ENCODE peak calls at places on chromosomes 7 and 10, in seven cellular contexts. I is HCT116, W is A549, T is GM12878, V is endothelial cell of umbilical vein, F is HepG2, B is H1. Z is an unnamed sample.

GRCh38 chr10:77641788-77642397 is 4.3 kb upstream of the KCNMA1 start:
- DNase-seq in W (peak), T (no peak), V (peak), B (peak), F (peak), I (peak), Z (peak)

GRCh38 chr10:132117636-132118190 is 52.0 kb downstream of the JAKMIP3 start:
- DNase-seq in T (no peak), F (no peak), B (no peak), W (no peak), I (no peak), V (no peak), Z (no peak)

GRCh38 chr7:55250313-55250712 is 114.8 kb upstream of the LANCL2 start:
- DNase-seq in W (peak), I (peak), B (peak), T (no peak), V (peak), F (peak), Z (no peak)

GRCh38 chr10:106535304-106535964 is 629.1 kb downstream of the SORCS1 start:
- DNase-seq in I (no peak), T (no peak), B (no peak), V (no peak), W (no peak), F (no peak), Z (no peak)

GRCh38 chr7:95441042-95441823 is 6.4 kb upstream of the PON2 start:
- DNase-seq in B (no peak), W (peak), V (no peak), I (no peak), F (peak), T (no peak), Z (no peak)

GRCh38 chr10:44781131-44781530 is 130.0 kb upstream of the TMEM72 start:
- DNase-seq in T (no peak), F (no peak), W (no peak), B (no peak), V (no peak), I (no peak), Z (no peak)

GRCh38 chr7:3043544-3044395 is at the start of gene CARD11:
- DNase-seq in F (no peak), B (peak), V (peak), T (no peak), W (no peak), I (no peak), Z (no peak)

GRCh38 chr10:61835069-61835908 is 66.2 kb upstream of the ARID5B start:
- DNase-seq in T (peak), W (peak), B (no peak), V (peak), I (peak), F (peak), Z (peak)

GRCh38 chr10:63192826-63193225 is 59.7 kb downstream of the NRBF2 start:
- DNase-seq in V (no peak), B (no peak), W (no peak), T (no peak), I (no peak), F (no peak), Z (no peak)

GRCh38 chr7:151447312-151447711 is 7.4 kb upstream of the CRYGN start:
- DNase-seq in B (no peak), V (no peak), W (no peak), I (no peak), T (no peak), F (no peak), Z (no peak)

GRCh38 chr10:129742742-129743550 is 221.1 kb downstream of the EBF3 start:
- DNase-seq in B (peak), V (no peak), T (no peak), F (no peak), W (no peak), I (no peak), Z (no peak)

GRCh38 chr10:94104316-94105060 is 110.8 kb downstream of the PLCE1 start:
- DNase-seq in B (no peak), V (peak), T (no peak), F (peak), I (no peak), W (no peak), Z (no peak)

GRCh38 chr10:49091450-49092210 is 23.7 kb downstream of the VSTM4 start:
- DNase-seq in I (no peak), F (no peak), W (no peak), V (no peak), B (no peak), T (no peak), Z (no peak)

GRCh38 chr7:30613366-30614325 is 19.0 kb downstream of the GARS1 start:
- DNase-seq in W (no peak), V (peak), T (no peak), B (no peak), F (no peak), I (no peak), Z (no peak)

GRCh38 chr7:111710839-111711380 is 148.6 kb upstream of the IMMP2L start:
- DNase-seq in B (no peak), I (no peak), V (no peak), T (no peak), F (no peak), W (no peak), Z (no peak)

DNA sequence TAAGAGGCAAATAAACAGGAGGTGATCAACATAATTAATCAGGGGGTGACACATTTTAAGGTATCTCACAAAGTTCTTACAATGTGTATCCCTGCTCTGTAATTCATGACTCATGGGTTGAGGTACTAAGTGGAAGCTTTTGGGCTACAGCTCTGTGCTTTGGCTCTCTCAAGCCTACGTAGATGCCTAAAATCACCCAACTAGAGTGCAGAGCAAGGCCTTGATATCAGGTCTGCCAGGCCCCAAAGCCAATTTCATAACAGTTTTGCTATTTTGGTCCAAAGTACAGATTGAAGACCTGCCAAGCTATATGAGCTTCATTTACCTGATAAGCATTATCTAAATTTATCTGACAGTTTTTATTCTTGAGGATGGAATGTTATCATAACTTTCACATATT is 175.3 kb upstream of the BET1 start:
- DNase-seq in V (no peak), F (no peak), B (no peak), I (no peak), T (no peak), W (no peak), Z (no peak)
- H3K4me3 ChIP-seq in V (no peak), F (no peak), B (no peak), I (no peak), T (no peak), W (no peak), Z (no peak)

DNA sequence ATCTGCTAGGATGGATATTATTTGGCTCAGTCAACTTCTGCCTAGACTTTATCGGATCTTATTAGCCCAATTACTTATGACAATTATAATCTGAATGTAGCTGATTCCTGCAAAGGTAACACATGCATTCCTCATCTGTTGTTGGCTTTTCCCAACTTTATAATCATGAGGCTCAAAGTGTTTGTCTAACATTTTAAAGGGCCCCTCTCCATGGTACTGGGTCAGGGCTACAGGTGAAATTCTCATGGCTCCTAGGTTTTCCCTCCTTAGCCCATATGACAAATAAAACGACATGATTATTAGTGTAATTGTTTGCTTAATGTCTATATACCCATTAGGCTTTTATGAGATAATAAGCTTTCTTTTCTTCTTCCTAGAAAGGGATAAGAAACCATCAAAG is 4.2 kb upstream of the LRGUK start:
- DNase-seq in W (no peak), V (no peak), T (no peak), B (no peak), F (no peak), I (no peak), Z (no peak)
- TF ChIP-seq MAX in W (no peak), V (no peak), T (no peak), B (no peak), F (no peak), I (no peak), Z (no peak)

GRCh38 chr10:101031128-101031795 is at the start of the genes PDZD7 and SFXN3:
- DNase-seq in V (peak), B (peak), W (peak), F (peak), T (peak), I (peak), Z (peak)
- TF ChIP-seq POLR2A in V (no peak), B (no peak), W (peak), F (no peak), T (no peak), I (no peak), Z (no peak)

DNA sequence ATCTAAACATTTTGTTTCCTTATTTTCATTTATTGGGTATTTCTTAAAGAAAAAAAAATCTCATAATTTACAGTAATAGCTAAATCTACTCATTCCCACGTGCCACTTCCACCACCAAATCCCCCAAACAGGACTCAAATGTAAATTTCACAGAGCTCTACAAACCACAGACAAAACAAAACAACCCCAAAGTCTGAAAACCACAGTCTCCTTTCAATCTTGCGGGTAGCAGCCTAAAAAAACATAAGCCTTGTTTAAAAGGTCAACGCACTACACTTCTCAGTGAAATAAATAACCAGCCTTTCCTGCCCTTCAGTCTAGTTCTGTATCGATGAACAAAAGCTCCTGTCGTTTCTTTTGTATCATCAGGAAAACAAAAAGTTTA is 121.8 kb upstream of the AFAP1L2 start:
- DNase-seq in B (no peak), F (no peak), T (peak), I (no peak), V (no peak), W (no peak), Z (no peak)
- H3K4me3 ChIP-seq in B (peak), F (peak), T (peak), I (peak), V (peak), W (peak), Z (peak)

DNA sequence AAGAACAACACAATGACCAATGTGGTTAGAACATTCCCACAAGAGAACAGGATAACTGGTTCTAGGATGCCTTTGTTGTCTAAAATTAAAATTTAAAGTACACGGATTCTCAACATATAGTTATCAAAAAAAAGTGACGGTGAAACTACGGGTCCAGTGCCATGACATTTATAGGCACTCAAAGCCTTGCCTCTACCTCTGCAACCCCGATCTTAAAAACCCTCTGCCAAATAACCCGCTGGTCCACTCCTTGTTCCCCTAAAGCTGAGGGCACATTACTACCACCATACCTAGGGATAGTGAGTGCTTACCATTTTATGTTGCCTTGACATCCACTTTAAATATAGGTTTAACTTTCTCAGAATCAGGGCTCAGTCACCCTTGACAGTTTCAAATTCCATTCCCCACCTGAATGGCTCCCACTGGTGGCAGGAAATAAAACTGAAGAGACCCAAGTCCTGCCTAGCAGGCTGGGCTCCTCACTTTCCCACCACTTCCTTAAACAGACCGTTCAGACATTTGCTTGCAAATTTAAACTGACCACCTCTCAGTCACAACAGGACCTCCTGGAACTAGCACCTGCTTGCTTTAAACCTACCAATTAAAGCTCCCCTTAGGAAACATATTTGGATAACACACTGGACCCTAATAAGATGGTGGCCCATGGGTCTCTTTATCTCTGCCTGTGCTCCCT is 169.9 kb upstream of the ASAH2 start:
- DNase-seq in V (peak), F (peak), T (peak), W (peak), I (no peak), B (peak), Z (peak)
- TF ChIP-seq MAX in V (no peak), F (no peak), T (no peak), W (no peak), I (no peak), B (no peak), Z (no peak)

DNA sequence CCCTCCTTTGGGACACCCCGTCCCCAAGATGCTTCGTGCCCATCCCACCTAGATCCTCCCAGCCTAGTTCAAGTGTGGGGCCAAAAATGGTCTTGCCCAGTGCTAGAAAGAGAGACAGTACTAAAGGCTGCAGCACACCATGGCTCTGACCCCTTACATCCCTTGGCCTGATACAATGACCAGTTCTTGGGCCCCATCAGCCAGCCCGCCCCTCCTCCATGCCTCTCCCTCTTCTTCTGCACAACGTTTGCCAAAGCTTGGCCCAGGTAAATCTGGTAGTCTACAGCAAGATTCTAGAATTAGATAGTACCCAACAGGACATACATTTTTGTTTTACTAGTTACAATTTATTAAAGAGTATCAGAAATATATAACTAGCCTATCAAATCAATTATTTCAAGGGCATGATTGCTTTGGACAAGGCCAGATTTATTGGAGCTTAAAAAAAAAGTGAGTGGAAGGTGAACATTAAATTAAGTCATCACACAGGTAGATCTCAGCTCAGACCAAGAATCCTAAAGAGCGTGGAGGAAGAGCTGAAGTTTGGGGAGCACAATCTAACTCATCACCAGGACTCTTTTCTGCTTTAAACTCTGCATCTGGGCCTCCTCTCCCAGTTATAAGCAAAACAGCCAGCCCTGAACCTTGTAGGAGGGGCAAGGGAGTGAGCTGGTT is 69.8 kb downstream of the ZMIZ1 start:
- DNase-seq in T (no peak), W (no peak), I (no peak), V (no peak), F (no peak), B (no peak), Z (no peak)
- TF ChIP-seq POLR2A in T (no peak), W (no peak), I (no peak), V (no peak), F (no peak), B (no peak), Z (no peak)

GRCh38 chr10:103278862-103279298 is 1.9 kb downstream of the INA start:
- DNase-seq in I (no peak), V (peak), T (no peak), B (peak), W (no peak), F (no peak), Z (peak)

GRCh38 chr10:103276941-103277712 is at the start of gene INA:
- DNase-seq in B (peak), F (no peak), I (no peak), V (peak), T (no peak), W (peak), Z (no peak)

GRCh38 chr10:103278424-103278823 is 1.5 kb downstream of the INA start:
- DNase-seq in B (peak), I (no peak), V (no peak), W (no peak), F (no peak), T (no peak), Z (no peak)

GRCh38 chr10:103277713-103278299 is 868 bp downstream of the INA start:
- DNase-seq in W (no peak), T (no peak), I (no peak), V (no peak), B (peak), F (no peak), Z (no peak)

DNA sequence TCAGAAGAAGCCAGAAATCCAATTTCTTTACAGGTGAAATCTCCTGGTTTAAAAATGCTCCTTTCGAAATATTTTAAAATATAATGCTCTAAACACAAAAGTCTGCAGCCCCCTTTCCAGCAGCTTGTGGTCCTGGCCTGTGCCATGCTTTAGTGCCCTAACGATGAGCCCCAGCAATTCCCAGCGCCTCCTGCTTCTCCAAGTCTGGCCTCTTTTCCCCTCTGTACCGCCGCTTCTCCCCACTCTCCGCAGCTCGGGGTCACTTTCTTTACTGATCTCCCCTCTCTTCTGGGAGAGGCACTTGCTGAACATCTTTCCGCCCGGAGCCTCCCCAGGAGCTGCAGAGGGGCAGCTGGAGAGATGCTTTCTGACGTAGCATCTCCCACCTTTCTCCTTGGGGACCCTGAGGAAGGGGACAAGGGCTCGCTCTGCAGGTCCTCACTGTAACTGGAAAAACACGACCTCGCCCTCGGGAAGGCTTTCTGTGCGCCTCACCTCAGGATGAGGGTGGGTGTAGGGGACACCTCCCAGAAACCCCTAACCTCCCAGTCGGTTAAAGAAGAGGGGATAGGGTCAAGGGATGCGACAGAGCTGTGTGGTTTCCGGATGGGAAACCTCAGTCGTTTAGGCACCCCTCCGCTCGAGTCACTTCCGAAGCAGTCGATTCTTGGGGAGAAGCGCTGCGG is 544 bp upstream of the INA start:
- DNase-seq in W (no peak), I (no peak), V (no peak), T (no peak), F (no peak), B (no peak), Z (peak)
- H3K4me3 ChIP-seq in W (peak), I (no peak), V (no peak), T (no peak), F (peak), B (peak), Z (no peak)

GRCh38 chr7:137625197-137625596 is 221.6 kb downstream of the DGKI start:
- DNase-seq in W (no peak), T (no peak), V (no peak), I (peak), F (no peak), B (no peak), Z (no peak)

GRCh38 chr7:137633133-137633532 is 213.6 kb downstream of the DGKI start:
- DNase-seq in V (no peak), I (no peak), T (no peak), F (no peak), W (no peak), B (no peak), Z (no peak)

GRCh38 chr7:137626469-137627067 is 220.2 kb downstream of the DGKI start:
- DNase-seq in I (peak), T (peak), B (peak), V (peak), W (peak), F (peak), Z (peak)

GRCh38 chr7:137628211-137628610 is 218.6 kb downstream of the DGKI start:
- DNase-seq in T (no peak), W (no peak), F (no peak), I (no peak), B (no peak), V (no peak), Z (no peak)
- TF ChIP-seq MAX in T (no peak), W (no peak), F (no peak), I (no peak), B (no peak), V (no peak), Z (no peak)

DNA sequence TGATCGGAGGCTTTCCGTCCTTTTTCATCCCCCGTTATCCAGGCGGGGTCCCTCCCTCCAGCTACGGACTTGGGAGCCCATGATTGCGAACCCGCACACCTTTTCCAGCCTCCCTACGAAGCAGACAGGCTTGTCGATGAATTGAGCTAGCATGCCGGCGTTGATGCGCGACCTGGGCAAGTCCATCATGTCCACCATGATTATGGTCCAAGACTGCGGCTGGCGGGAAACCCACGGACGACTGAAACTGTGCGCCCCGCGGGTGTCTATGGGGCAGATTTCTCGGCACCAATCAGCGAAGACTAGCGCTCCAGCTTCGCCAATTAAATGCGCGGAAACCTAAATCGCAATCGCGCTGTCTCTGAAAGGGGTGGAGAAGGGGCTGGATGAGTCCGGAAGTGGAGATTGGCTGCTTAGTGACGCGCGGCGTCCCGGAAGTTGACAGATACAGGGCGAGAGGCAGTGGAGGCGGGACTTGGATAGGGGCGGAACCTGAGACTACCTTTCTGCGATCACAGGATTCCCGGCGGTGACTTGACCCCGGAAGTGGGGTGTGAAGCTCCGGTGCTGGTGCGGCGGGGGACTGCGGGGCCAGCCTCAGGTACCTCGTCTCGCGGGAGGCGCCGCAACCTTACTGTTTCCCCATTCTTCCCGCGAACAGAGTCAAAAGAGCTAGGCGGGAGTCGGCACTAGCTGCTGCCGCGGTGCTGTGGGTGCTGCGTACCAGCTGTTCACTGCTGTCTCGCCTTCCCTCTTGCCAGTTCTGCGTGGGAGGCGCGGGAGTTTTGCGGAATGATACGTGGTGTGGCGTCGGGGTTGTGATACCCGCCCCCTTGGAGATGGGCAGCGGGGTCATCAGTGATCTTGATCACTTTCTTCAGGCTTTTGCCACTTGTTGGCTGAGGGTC is at the start of gene UMAD1:
- DNase-seq in T (peak), B (peak), V (peak), F (peak), I (peak), W (peak), Z (peak)
- TF ChIP-seq POLR2A in T (peak), B (peak), V (peak), F (peak), I (peak), W (peak), Z (peak)

Z was measured in NB4.